ENCODE peak calls at places on chromosomes 3 and 15, in five cellular contexts. D is esophagus muscularis mucosa; S is naive thymus-derived CD4-positive, alpha-beta T cell; T is tibial artery; O is transverse colon. V is an unnamed sample.
A peak's percentile ranks its signal among the peaks of the same experiment; 100 is the strongest.

GRCh38 chr3:11054739-11055438 is 62.3 kb downstream of the SLC6A1 start:
- DNase-seq in T (no peak), O (no peak), S (no peak), D (no peak), V (no peak)

GRCh38 chr15:55694652-55695150 is 48.3 kb downstream of the PRTG start:
- DNase-seq in D (no peak), O (no peak), T (no peak), S (no peak), V (no peak)

GRCh38 chr15:58492661-58493397 is 61.0 kb downstream of the LIPC start:
- DNase-seq in T (no peak), S (no peak), D (no peak), O (no peak), V (no peak)

GRCh38 chr3:13132281-13132680 is 59.1 kb upstream of the IQSEC1 start:
- DNase-seq in O (peak; percentile 2), D (no peak), T (no peak), S (no peak), V (no peak)

GRCh38 chr3:835096-835495 is 257.7 kb upstream of the CNTN6 start:
- DNase-seq in D (no peak), S (no peak), O (no peak), T (no peak), V (no peak)

GRCh38 chr3:64187065-64187959 is 38.0 kb downstream of the PRICKLE2 start:
- DNase-seq in O (peak; percentile 52), S (no peak), T (no peak), D (no peak), V (no peak)

GRCh38 chr3:138937690-138938055 is 9.3 kb downstream of the FOXL2 start:
- DNase-seq in T (no peak), O (no peak), S (no peak), D (no peak), V (no peak)

GRCh38 chr15:29471306-29471705 is 201.7 kb upstream of the NSMCE3 start:
- DNase-seq in T (no peak), O (no peak), D (no peak), S (no peak), V (no peak)

GRCh38 chr3:64345351-64345750 is 120.1 kb upstream of the PRICKLE2 start:
- DNase-seq in S (no peak), D (peak; percentile 79), O (no peak), T (no peak), V (no peak)

GRCh38 chr15:48440084-48440483 is 108.9 kb downstream of the DUT start:
- DNase-seq in O (no peak), S (no peak), D (no peak), T (peak; percentile 50), V (no peak)

GRCh38 chr3:157520485-157521184 is 17.4 kb upstream of the VEPH1 start:
- DNase-seq in O (no peak), D (no peak), S (no peak), T (no peak), V (no peak)

GRCh38 chr15:65902373-65902772 is 33.1 kb downstream of the RAB11A start:
- DNase-seq in T (peak; percentile 68), D (peak; percentile 89), O (peak; percentile 80), S (no peak), V (no peak)

GRCh38 chr15:37585966-37586656 is 348.3 kb upstream of the TMCO5A start:
- DNase-seq in O (no peak), T (no peak), S (no peak), D (no peak), V (no peak)

GRCh38 chr15:31148622-31149505 is 47.3 kb upstream of the TRPM1 start:
- DNase-seq in T (no peak), O (no peak), D (no peak), S (no peak), V (no peak)

GRCh38 chr3:159517105-159517504 is 471.5 kb upstream of the IL12A start:
- DNase-seq in S (no peak), D (no peak), O (no peak), T (no peak), V (no peak)

GRCh38 chr3:53238051-53238850 is 17.6 kb downstream of the TKT start:
- DNase-seq in T (no peak), O (peak; percentile 51), D (no peak), S (no peak), V (no peak)

GRCh38 chr3:42013652-42014442 is 51.9 kb upstream of the ULK4 start:
- DNase-seq in S (peak; percentile 24), D (no peak), T (peak; percentile 38), O (peak; percentile 55), V (peak; percentile 8)

GRCh38 chr3:148873928-148874326 is 8.8 kb downstream of the CPA3 start:
- DNase-seq in T (no peak), S (no peak), D (no peak), O (no peak), V (no peak)

GRCh38 chr15:29139540-29140459 is 129.8 kb downstream of the NSMCE3 start:
- DNase-seq in S (peak; percentile 51), O (peak; percentile 61), D (no peak), T (peak; percentile 17), V (no peak)

GRCh38 chr3:134536760-134537159 is 50.9 kb downstream of the CEP63 start:
- DNase-seq in T (no peak), O (no peak), D (no peak), S (no peak), V (no peak)

GRCh38 chr3:59908280-59908679 is 858.5 kb upstream of the CFAP20DC start:
- DNase-seq in S (no peak), D (no peak), O (no peak), T (no peak), V (no peak)

DNA sequence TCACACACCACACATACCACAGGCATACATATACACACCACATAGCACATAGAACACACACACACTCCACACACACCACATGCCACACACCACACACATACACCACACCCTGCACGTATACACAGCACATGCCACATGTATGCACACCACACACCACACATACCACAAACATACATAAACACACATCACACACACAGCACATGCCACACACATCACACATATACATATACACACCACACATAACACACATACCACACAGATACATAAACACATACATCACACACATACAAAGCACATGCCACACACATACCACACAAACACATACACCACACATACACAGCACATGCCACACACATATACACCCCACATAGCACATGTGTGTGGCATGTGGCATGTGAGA is 171.1 kb downstream of the OR4M2 start:
- DNase-seq in D (no peak), S (no peak), T (no peak), O (no peak), V (no peak)
- H3K9me3 ChIP-seq in D (no peaks in the 10 kb centered on the region), S (no peaks in the 10 kb centered on the region), T (no peaks in the 10 kb centered on the region), O (no peaks in the 10 kb centered on the region), V (no peaks in the 10 kb centered on the region)

GRCh38 chr15:74779162-74779648 is 2.7 kb upstream of the CSK start:
- DNase-seq in T (no peak), D (no peak), O (no peak), S (no peak), V (no peak)

GRCh38 chr15:74782596-74783071 is 754 bp downstream of the CSK start:
- DNase-seq in O (no peak), S (no peak), T (no peak), D (no peak), V (no peak)

GRCh38 chr15:74780523-74780982 is 1.3 kb upstream of the CSK start:
- DNase-seq in S (no peak), D (no peak), O (no peak), T (no peak), V (no peak)

GRCh38 chr15:74781673-74782595 is at the start of gene CSK:
- DNase-seq in T (peak; percentile 58), D (no peak), O (peak; percentile 81), S (peak; percentile 82), V (peak; percentile 74)

DNA sequence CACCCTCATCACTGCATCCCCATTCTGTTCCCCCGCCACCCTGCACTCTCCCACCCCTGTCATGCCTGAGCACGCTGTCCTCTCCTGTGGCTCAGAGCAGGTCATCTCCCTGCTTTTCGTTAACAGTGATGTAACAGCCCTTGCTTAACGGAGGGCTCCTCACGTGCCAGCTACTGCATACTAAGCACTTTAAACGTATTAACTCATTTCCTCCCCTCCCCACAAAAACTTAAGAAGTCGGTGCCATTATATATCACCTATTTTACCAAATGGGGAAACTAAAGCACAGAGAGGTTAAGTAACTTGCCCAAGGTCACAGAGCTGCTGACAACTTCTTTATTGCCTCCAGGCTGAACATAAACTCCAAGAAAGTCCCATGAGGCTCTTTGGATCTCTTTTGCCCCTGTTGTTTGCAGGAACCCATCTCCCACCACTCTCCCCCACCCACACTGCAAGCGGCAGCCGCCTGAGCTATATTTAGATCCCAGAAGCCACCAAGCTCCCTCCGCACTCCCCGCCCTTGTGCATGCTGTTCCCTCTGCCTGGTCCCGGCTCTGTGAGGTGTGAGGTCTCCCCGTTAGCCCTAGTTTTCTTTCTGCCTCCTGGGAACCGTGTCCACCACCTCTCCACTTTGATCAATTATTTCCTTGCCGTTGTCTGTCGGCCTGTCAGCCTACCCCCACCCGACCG is 752 bp upstream of the CSK start:
- DNase-seq in O (no peak), T (no peak), S (peak; percentile 52), D (no peak), V (peak; percentile 37)
- H3K4me3 ChIP-seq in O (peak overlapping the region; percentile 73), T (peak overlapping the region; percentile 83), S (peak overlapping the region; percentile 65), D (peak overlapping the region; percentile 90), V (peak overlapping the region; percentile 61)

GRCh38 chr3:74591946-74592345 is 22.5 kb downstream of the CNTN3 start:
- DNase-seq in S (no peak), T (no peak), O (no peak), D (no peak), V (no peak)
- H3K27ac ChIP-seq in S (no peak overlapping the region), T (no peak overlapping the region), O (no peak overlapping the region), D (no peak overlapping the region), V (no peak overlapping the region)

DNA sequence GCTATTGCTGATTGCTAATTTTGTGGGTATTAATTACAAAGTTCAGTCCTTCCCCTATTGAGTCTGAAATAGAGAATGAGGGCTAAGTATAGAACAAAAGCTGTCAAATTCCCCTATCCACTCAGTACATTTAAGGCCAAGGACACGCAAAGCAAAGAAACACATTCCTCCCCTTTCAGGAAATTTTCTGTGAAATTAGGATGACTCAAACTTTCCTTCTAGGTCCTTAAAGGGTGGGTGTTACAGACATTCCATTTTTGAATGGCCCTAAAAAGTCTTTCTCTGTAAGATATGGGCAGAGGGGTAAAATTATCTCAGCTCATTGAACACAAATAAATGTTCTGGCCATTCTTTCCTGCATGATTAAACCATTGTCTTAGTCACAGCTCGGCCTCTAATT is 424.3 kb downstream of the ZNF385D start:
- DNase-seq in T (no peak), S (no peak), D (no peak), O (no peak), V (no peak)
- H3K9me3 ChIP-seq in T (no peaks in the 10 kb centered on the region), S (no peaks in the 10 kb centered on the region), D (no peaks in the 10 kb centered on the region), O (no peaks in the 10 kb centered on the region), V (no peaks in the 10 kb centered on the region)

GRCh38 chr3:81920805-81921204 is 159.4 kb upstream of the GBE1 start:
- DNase-seq in T (no peak), S (no peak), O (no peak), D (no peak), V (no peak)
- H3K4me3 ChIP-seq in T (no peak overlapping the region), S (no peak overlapping the region), O (no peak overlapping the region), D (no peak overlapping the region), V (no peak overlapping the region)

GRCh38 chr15:52488830-52489229 is 39.9 kb downstream of the MYO5A start:
- DNase-seq in S (no peak), D (no peak), T (no peak), O (no peak), V (no peak)

GRCh38 chr15:52481915-52482314 is 46.8 kb downstream of the MYO5A start:
- DNase-seq in O (peak; percentile 23), S (peak; percentile 91), D (no peak), T (no peak), V (peak; percentile 40)

GRCh38 chr15:52483712-52484111 is 45.0 kb downstream of the MYO5A start:
- DNase-seq in T (no peak), D (no peak), O (no peak), S (no peak), V (no peak)

GRCh38 chr15:52486003-52486996 is 42.4 kb downstream of the MYO5A start:
- DNase-seq in S (no peak), O (no peak), T (no peak), D (no peak), V (no peak)

GRCh38 chr15:52485290-52485689 is 43.4 kb downstream of the MYO5A start:
- DNase-seq in S (no peak), D (no peak), O (no peak), T (no peak), V (no peak)
- H3K27ac ChIP-seq in S (no peak overlapping the region), D (no peak overlapping the region), O (no peak overlapping the region), T (no peak overlapping the region), V (no peak overlapping the region)